ENCODE peak calls at places on chromosome 9, in five cellular contexts. F is activated CD8-positive, alpha-beta memory T cell treated with anti-CD3 and anti-CD28 coated beads for 48 hours; J is Calu3; U is stimulated activated CD4-positive, alpha-beta T cell treated with anti-CD3 and anti-CD28 coated beads, Interleukin-4, amount 100 ng/mL, for 4 hours; W is NCI-H526 treated with DMSO at 0.1 percent for 48 hours. T is an unnamed sample.

GRCh38 chr9:95923794-95924193 is 48.3 kb downstream of the ERCC6L2 start:
- DNase-seq in F (no peak), J (no peak), U (no peak), W (no peak), T (no peak)

GRCh38 chr9:71909887-71910601 is 949 bp downstream of the ABHD17B start:
- DNase-seq in F (peak; percentile 8), J (peak; percentile 66), U (peak; percentile 8), W (no peak), T (peak; percentile 47)

GRCh38 chr9:93900971-93901861 is 53.9 kb downstream of the BARX1 start:
- DNase-seq in F (no peak), J (no peak), U (no peak), W (no peak), T (no peak)

GRCh38 chr9:33988219-33988890 is 60.3 kb downstream of the UBAP2 start:
- DNase-seq in F (no peak), J (no peak), U (peak; percentile 29), W (peak; percentile 18), T (no peak)

GRCh38 chr9:132996526-132996925 is 18.0 kb downstream of the GFI1B start:
- DNase-seq in F (no peak), J (no peak), U (no peak), W (no peak), T (no peak)

GRCh38 chr9:109179801-109180523 is 12.9 kb upstream of the FRRS1L start:
- DNase-seq in F (no peak), J (no peak), U (no peak), W (no peak), T (no peak)

GRCh38 chr9:69554945-69555344 is 117.2 kb downstream of the APBA1 start:
- DNase-seq in F (no peak), J (no peak), U (no peak), W (no peak), T (no peak)

GRCh38 chr9:33233659-33234335 is 6.2 kb upstream of the SPINK4 start:
- DNase-seq in F (no peak), J (peak; percentile 90), U (no peak), W (no peak), T (no peak)

GRCh38 chr9:89234636-89235035 is 56.0 kb upstream of the SHC3 start:
- DNase-seq in F (peak; percentile 22), J (peak; percentile 48), U (peak; percentile 32), W (no peak), T (peak; percentile 67)

GRCh38 chr9:133285252-133285775 is 10.3 kb upstream of the ABO start:
- DNase-seq in F (no peak), J (no peak), U (no peak), W (no peak), T (no peak)

GRCh38 chr9:137129456-137130175 is 9.3 kb upstream of the GRIN1 start:
- DNase-seq in F (peak; percentile 76), J (peak; percentile 83), U (peak; percentile 91), W (peak; percentile 69), T (peak; percentile 94)

GRCh38 chr9:85420750-85421149 is 321.0 kb downstream of the AGTPBP1 start:
- DNase-seq in F (no peak), J (no peak), U (no peak), W (no peak), T (no peak)

GRCh38 chr9:97985058-97985861 is 2.1 kb downstream of the ANP32B start:
- DNase-seq in F (peak; percentile 35), J (peak; percentile 11), U (peak; percentile 50), W (no peak), T (peak; percentile 70)

GRCh38 chr9:128215491-128216404 is 12.6 kb downstream of the DNM1 start:
- DNase-seq in F (no peak), J (no peak), U (no peak), W (no peak), T (peak; percentile 80)

GRCh38 chr9:94975480-94976452 is 249.3 kb downstream of the AOPEP start:
- DNase-seq in F (no peak), J (no peak), U (no peak), W (no peak), T (no peak)

GRCh38 chr9:135375001-135375400 is 104.6 kb upstream of the PPP1R26 start:
- DNase-seq in F (no peak), J (no peak), U (no peak), W (no peak), T (no peak)

GRCh38 chr9:113361304-113362018 is 12.1 kb downstream of the BSPRY start:
- DNase-seq in F (no peak), J (no peak), U (no peak), W (no peak), T (no peak)

GRCh38 chr9:21965401-21965951 is 28.7 kb downstream of the CDKN2A start:
- DNase-seq in F (no peak), J (peak; percentile 73), U (no peak), W (no peak), T (no peak)

GRCh38 chr9:112793213-112793810 is 42.8 kb downstream of the SNX30 start:
- DNase-seq in F (peak; percentile 57), J (peak; percentile 77), U (peak; percentile 73), W (no peak), T (peak; percentile 79)

GRCh38 chr9:131585375-131585774 is 40.1 kb downstream of the PRRT1B start:
- DNase-seq in F (no peak), J (no peak), U (peak; percentile 36), W (no peak), T (peak; percentile 94)

GRCh38 chr9:129270205-129270604 is 92.1 kb upstream of the IER5L start:
- DNase-seq in F (no peak), J (no peak), U (peak; percentile 11), W (no peak), T (no peak)